ENCODE peak calls at places on chromosome 2, in five cellular contexts. One of them, this sample, is unnamed.

GRCh38 chr2:191314697-191315364 is 69.6 kb downstream of the MYO1B start:
- DNase-seq in sigmoid colon: no peak
- DNase-seq in choroid plexus epithelial cell: no peak
- DNase-seq in psoas muscle: no peak
- DNase-seq in GM06990: no peak
- DNase-seq in this sample: no peak

GRCh38 chr2:200257570-200257969 is 48.9 kb upstream of the SPATS2L start:
- DNase-seq in sigmoid colon: no peak
- DNase-seq in choroid plexus epithelial cell: no peak
- DNase-seq in psoas muscle: no peak
- DNase-seq in GM06990: no peak
- DNase-seq in this sample: no peak

GRCh38 chr2:134360750-134361487 is 107.0 kb downstream of the MGAT5 start:
- DNase-seq in sigmoid colon: no peak
- DNase-seq in choroid plexus epithelial cell: no peak
- DNase-seq in psoas muscle: peak; percentile 50
- DNase-seq in GM06990: no peak
- DNase-seq in this sample: peak; percentile 17

GRCh38 chr2:228466851-228467250 is 285.4 kb upstream of the SPHKAP start:
- DNase-seq in sigmoid colon: no peak
- DNase-seq in choroid plexus epithelial cell: no peak
- DNase-seq in psoas muscle: no peak
- DNase-seq in GM06990: no peak
- DNase-seq in this sample: no peak

GRCh38 chr2:222722327-222722946 is 51.0 kb downstream of the MOGAT1 start:
- DNase-seq in sigmoid colon: no peak
- DNase-seq in choroid plexus epithelial cell: peak; percentile 68
- DNase-seq in psoas muscle: no peak
- DNase-seq in GM06990: peak; percentile 49
- DNase-seq in this sample: peak; percentile 89

GRCh38 chr2:74092236-74092635 is 55.5 kb downstream of the BOLA3 start:
- DNase-seq in sigmoid colon: no peak
- DNase-seq in choroid plexus epithelial cell: peak; percentile 40
- DNase-seq in psoas muscle: no peak
- DNase-seq in GM06990: no peak
- DNase-seq in this sample: no peak

GRCh38 chr2:81235601-81236000 is 931.0 kb upstream of the LRRTM1 start:
- DNase-seq in sigmoid colon: no peak
- DNase-seq in choroid plexus epithelial cell: no peak
- DNase-seq in psoas muscle: no peak
- DNase-seq in GM06990: no peak
- DNase-seq in this sample: no peak

GRCh38 chr2:99772766-99773331 is 283.0 kb upstream of the REV1 start:
- DNase-seq in sigmoid colon: no peak
- DNase-seq in choroid plexus epithelial cell: no peak
- DNase-seq in psoas muscle: no peak
- DNase-seq in GM06990: no peak
- DNase-seq in this sample: no peak

GRCh38 chr2:212914392-212914791 is 237.0 kb downstream of the IKZF2 start:
- DNase-seq in sigmoid colon: no peak
- DNase-seq in choroid plexus epithelial cell: no peak
- DNase-seq in psoas muscle: no peak
- DNase-seq in GM06990: no peak
- DNase-seq in this sample: no peak

GRCh38 chr2:135840601-135841000 is 3.6 kb upstream of the LCT start:
- DNase-seq in sigmoid colon: no peak
- DNase-seq in choroid plexus epithelial cell: peak; percentile 61
- DNase-seq in psoas muscle: no peak
- DNase-seq in GM06990: no peak
- DNase-seq in this sample: peak; percentile 10

GRCh38 chr2:24837996-24838513 is 44.8 kb downstream of the CENPO start:
- DNase-seq in sigmoid colon: no peak
- DNase-seq in choroid plexus epithelial cell: no peak
- DNase-seq in psoas muscle: peak; percentile 10
- DNase-seq in GM06990: no peak
- DNase-seq in this sample: no peak

GRCh38 chr2:15818881-15819280 is 121.5 kb upstream of the MYCN start:
- DNase-seq in sigmoid colon: no peak
- DNase-seq in choroid plexus epithelial cell: no peak
- DNase-seq in psoas muscle: no peak
- DNase-seq in GM06990: no peak
- DNase-seq in this sample: no peak

GRCh38 chr2:150675807-150676206 is 188.3 kb upstream of the RND3 start:
- DNase-seq in sigmoid colon: no peak
- DNase-seq in choroid plexus epithelial cell: no peak
- DNase-seq in psoas muscle: no peak
- DNase-seq in GM06990: no peak
- DNase-seq in this sample: no peak

GRCh38 chr2:174121612-174122011 is 126.7 kb downstream of the OLA1 start:
- DNase-seq in sigmoid colon: no peak
- DNase-seq in choroid plexus epithelial cell: no peak
- DNase-seq in psoas muscle: no peak
- DNase-seq in GM06990: no peak
- DNase-seq in this sample: no peak

GRCh38 chr2:122031544-122032263 is 276.3 kb downstream of the TSN start:
- DNase-seq in sigmoid colon: no peak
- DNase-seq in choroid plexus epithelial cell: peak; percentile 14
- DNase-seq in psoas muscle: no peak
- DNase-seq in GM06990: no peak
- DNase-seq in this sample: peak; percentile 44

GRCh38 chr2:42021490-42021889 is 26.3 kb upstream of the PKDCC start:
- DNase-seq in sigmoid colon: no peak
- DNase-seq in choroid plexus epithelial cell: peak; percentile 91
- DNase-seq in psoas muscle: peak; percentile 69
- DNase-seq in GM06990: no peak
- DNase-seq in this sample: peak; percentile 39

GRCh38 chr2:217868911-217869334 is 133.9 kb downstream of the TNS1 start:
- DNase-seq in sigmoid colon: peak; percentile 89
- DNase-seq in choroid plexus epithelial cell: no peak
- DNase-seq in psoas muscle: no peak
- DNase-seq in GM06990: no peak
- DNase-seq in this sample: peak; percentile 66

GRCh38 chr2:62996534-62997186 is 54.0 kb upstream of the OTX1 start:
- DNase-seq in sigmoid colon: no peak
- DNase-seq in choroid plexus epithelial cell: no peak
- DNase-seq in psoas muscle: no peak
- DNase-seq in GM06990: no peak
- DNase-seq in this sample: no peak

GRCh38 chr2:77521931-77522470 is at the start of gene LRRTM4:
- DNase-seq in sigmoid colon: no peak
- DNase-seq in choroid plexus epithelial cell: no peak
- DNase-seq in psoas muscle: peak; percentile 37
- DNase-seq in GM06990: no peak
- DNase-seq in this sample: no peak

GRCh38 chr2:77521482-77521881 is 694 bp downstream of the LRRTM4 start:
- DNase-seq in sigmoid colon: no peak
- DNase-seq in choroid plexus epithelial cell: no peak
- DNase-seq in psoas muscle: no peak
- DNase-seq in GM06990: no peak
- DNase-seq in this sample: no peak

GRCh38 chr2:77519888-77520506 is 2.2 kb downstream of the LRRTM4 start:
- DNase-seq in sigmoid colon: no peak
- DNase-seq in choroid plexus epithelial cell: no peak
- DNase-seq in psoas muscle: no peak
- DNase-seq in GM06990: no peak
- DNase-seq in this sample: no peak

GRCh38 chr2:77520981-77521380 is 1.2 kb downstream of the LRRTM4 start:
- DNase-seq in sigmoid colon: no peak
- DNase-seq in choroid plexus epithelial cell: no peak
- DNase-seq in psoas muscle: no peak
- DNase-seq in GM06990: no peak
- DNase-seq in this sample: no peak

DNA sequence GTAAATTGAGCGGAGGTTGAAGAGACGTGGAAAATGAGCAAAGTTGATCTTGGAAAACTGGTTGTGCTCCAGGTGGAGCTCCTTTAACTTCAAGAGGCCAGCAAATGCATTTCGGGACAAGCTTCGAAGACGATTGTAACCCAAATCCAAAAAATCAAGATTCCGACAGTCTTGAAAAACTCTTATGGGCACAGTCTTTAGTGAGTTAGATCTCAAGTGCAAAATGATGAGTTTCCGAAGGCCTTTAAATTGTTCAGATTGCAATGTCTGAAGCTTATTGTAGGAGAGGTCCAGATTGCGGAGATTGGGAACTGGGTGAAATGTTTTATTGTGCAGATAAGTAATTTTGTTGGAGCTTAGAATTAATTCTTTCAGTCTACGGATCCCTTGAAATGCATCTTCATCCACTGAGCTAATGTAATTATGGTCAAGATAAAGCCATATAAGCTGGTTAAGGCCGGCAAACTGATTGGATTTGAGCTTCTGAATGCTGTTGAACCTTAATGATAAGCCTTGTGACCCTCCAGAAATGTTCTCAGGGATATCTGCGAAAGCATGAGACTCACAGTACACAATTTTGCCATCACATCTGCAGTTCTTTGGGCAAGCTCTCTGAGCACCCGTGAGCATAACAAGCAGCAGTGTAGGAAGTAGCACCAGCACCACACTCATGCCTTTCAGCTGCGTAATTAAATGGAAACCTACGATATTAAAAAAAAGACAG is 2.9 kb downstream of the LRRTM4 start:
- DNase-seq in sigmoid colon: no peak
- DNase-seq in choroid plexus epithelial cell: no peak
- DNase-seq in psoas muscle: no peak
- DNase-seq in GM06990: no peak
- DNase-seq in this sample: no peak
- H3K4me3 ChIP-seq in sigmoid colon: no peak overlapping the region
- H3K4me3 ChIP-seq in choroid plexus epithelial cell: no peak overlapping the region
- H3K4me3 ChIP-seq in psoas muscle: no peak overlapping the region
- H3K4me3 ChIP-seq in GM06990: no peak overlapping the region
- H3K4me3 ChIP-seq in this sample: no peak overlapping the region

DNA sequence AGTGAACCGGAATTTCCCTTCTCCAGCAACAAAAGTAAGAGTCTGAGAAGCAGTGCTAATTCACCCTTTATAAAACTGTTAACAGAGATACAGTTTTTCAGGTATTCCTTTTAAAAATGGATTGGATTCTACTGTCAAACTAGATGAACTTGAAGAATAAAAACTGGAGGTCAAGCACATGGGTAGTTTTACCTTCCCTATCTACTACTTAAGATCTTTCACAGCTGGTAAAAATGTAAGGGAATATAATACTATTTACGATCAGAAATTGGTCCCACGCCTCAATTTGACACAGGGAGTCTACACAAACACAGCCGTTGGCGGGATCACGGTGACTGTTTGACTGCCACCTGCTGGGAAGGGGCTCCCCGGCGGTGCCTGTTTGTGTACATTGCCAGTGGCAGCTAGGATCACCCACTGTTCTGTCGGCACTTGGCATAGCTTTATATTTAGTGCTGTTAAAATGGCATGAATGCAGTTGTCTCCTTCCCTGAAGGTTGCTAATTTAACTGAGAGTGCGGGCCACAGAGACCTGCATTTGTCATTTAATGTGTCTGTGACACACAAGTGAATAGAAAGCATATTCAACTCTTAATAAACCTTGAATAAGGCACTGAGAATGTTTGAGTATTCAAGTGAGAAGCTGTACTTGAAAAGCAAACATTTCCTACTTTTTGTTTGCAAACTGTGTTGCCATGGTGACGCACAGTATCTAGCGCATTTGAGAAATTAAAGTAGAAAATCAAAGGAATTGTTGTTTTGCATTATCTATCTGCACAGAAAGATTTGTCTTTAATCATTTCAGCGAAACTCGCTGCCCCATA is 59.6 kb downstream of the ABCG8 start:
- DNase-seq in sigmoid colon: no peak
- DNase-seq in choroid plexus epithelial cell: peak; percentile 71
- DNase-seq in psoas muscle: no peak
- DNase-seq in GM06990: no peak
- DNase-seq in this sample: no peak
- TF ChIP-seq CTCF in sigmoid colon: no peak
- TF ChIP-seq CTCF in choroid plexus epithelial cell: peak; percentile 49
- TF ChIP-seq CTCF in psoas muscle: no peak
- TF ChIP-seq CTCF in GM06990: peak; percentile 8
- TF ChIP-seq CTCF in this sample: peak; percentile 24

DNA sequence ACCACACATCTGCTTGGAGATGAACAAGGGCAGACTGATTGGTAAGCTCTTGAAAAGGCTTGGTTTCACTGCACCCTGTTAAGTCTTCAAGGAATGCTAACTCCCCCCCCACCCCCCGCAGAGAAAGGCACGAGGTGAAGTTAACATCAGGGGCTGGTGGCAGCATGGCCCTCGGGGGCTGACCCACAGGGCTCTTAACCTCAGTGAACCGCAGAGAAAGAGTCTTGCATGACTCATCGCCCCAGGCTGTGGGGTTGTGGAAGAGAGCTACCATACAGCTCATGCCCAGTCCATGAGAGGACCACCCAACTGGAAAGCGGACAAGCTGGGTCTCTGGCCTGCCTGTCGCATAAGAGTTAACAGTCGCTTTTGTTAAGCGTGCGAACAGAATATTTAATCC is 10.6 kb upstream of the CEP68 start:
- DNase-seq in sigmoid colon: no peak
- DNase-seq in choroid plexus epithelial cell: peak; percentile 70
- DNase-seq in psoas muscle: no peak
- DNase-seq in GM06990: no peak
- DNase-seq in this sample: no peak
- H3K4me3 ChIP-seq in sigmoid colon: no peak overlapping the region
- H3K4me3 ChIP-seq in choroid plexus epithelial cell: no peak overlapping the region
- H3K4me3 ChIP-seq in psoas muscle: no peak overlapping the region
- H3K4me3 ChIP-seq in GM06990: no peak overlapping the region
- H3K4me3 ChIP-seq in this sample: no peak overlapping the region

GRCh38 chr2:10787176-10787968 is 25.2 kb downstream of the PDIA6 start:
- DNase-seq in sigmoid colon: no peak
- DNase-seq in choroid plexus epithelial cell: peak; percentile 27
- DNase-seq in psoas muscle: no peak
- DNase-seq in GM06990: no peak
- DNase-seq in this sample: no peak
- TF ChIP-seq CTCF in sigmoid colon: no peak
- TF ChIP-seq CTCF in choroid plexus epithelial cell: peak; percentile 49
- TF ChIP-seq CTCF in psoas muscle: no peak
- TF ChIP-seq CTCF in GM06990: peak; percentile 48
- TF ChIP-seq CTCF in this sample: peak; percentile 29

GRCh38 chr2:72136349-72136748 is 11.3 kb downstream of the CYP26B1 start:
- DNase-seq in sigmoid colon: no peak
- DNase-seq in choroid plexus epithelial cell: no peak
- DNase-seq in psoas muscle: peak; percentile 29
- DNase-seq in GM06990: no peak
- DNase-seq in this sample: no peak

GRCh38 chr2:72138921-72139381 is 8.7 kb downstream of the CYP26B1 start:
- DNase-seq in sigmoid colon: no peak
- DNase-seq in choroid plexus epithelial cell: no peak
- DNase-seq in psoas muscle: no peak
- DNase-seq in GM06990: no peak
- DNase-seq in this sample: no peak

GRCh38 chr2:72138011-72138881 is 9.4 kb downstream of the CYP26B1 start:
- DNase-seq in sigmoid colon: peak; percentile 55
- DNase-seq in choroid plexus epithelial cell: no peak
- DNase-seq in psoas muscle: no peak
- DNase-seq in GM06990: no peak
- DNase-seq in this sample: no peak

GRCh38 chr2:72136933-72137497 is 10.6 kb downstream of the CYP26B1 start:
- DNase-seq in sigmoid colon: peak; percentile 50
- DNase-seq in choroid plexus epithelial cell: no peak
- DNase-seq in psoas muscle: peak; percentile 43
- DNase-seq in GM06990: no peak
- DNase-seq in this sample: no peak

GRCh38 chr2:72137498-72138010 is 10.1 kb downstream of the CYP26B1 start:
- DNase-seq in sigmoid colon: peak; percentile 70
- DNase-seq in choroid plexus epithelial cell: peak; percentile 44
- DNase-seq in psoas muscle: peak; percentile 79
- DNase-seq in GM06990: peak; percentile 42
- DNase-seq in this sample: peak; percentile 33
- H3K4me3 ChIP-seq in sigmoid colon: no peak overlapping the region
- H3K4me3 ChIP-seq in choroid plexus epithelial cell: no peak overlapping the region
- H3K4me3 ChIP-seq in psoas muscle: no peak overlapping the region
- H3K4me3 ChIP-seq in GM06990: no peak overlapping the region
- H3K4me3 ChIP-seq in this sample: no peak overlapping the region

This sample was measured in fibroblast of pulmonary artery.